ENCODE peak calls at places on chromosomes 3 and 15, in six cellular contexts. Y is HFFc6, C is body of pancreas, F is OCI-LY7, X is tibial artery, D is progenitor cell of endocrine pancreas. T is an unnamed sample.

GRCh38 chr15:49060710-49061483 is 14.7 kb upstream of the SECISBP2L start:
- DNase-seq in Y (peak), C (no peak), F (no peak), X (no peak), D (no peak), T (no peak)

GRCh38 chr3:23341147-23341838 is 138.2 kb downstream of the UBE2E2 start:
- DNase-seq in Y (no peak), C (no peak), F (peak), X (no peak), D (no peak), T (no peak)

GRCh38 chr3:14836049-14836468 is 17.3 kb downstream of the FGD5 start:
- DNase-seq in Y (no peak), C (peak), F (no peak), X (peak), D (no peak), T (no peak)

GRCh38 chr3:12049675-12050074 is 45.5 kb downstream of the SYN2 start:
- DNase-seq in Y (no peak), C (no peak), F (no peak), X (no peak), D (no peak), T (no peak)

GRCh38 chr3:31361391-31362273 is 171.1 kb upstream of the STT3B start:
- DNase-seq in Y (peak), C (no peak), F (no peak), X (no peak), D (no peak), T (no peak)

GRCh38 chr3:37466660-37467359 is 292.4 kb upstream of the LRRFIP2 start:
- DNase-seq in Y (no peak), C (no peak), F (no peak), X (peak), D (no peak), T (no peak)

GRCh38 chr3:56762718-56763117 is 39.0 kb downstream of the ARHGEF3 start:
- DNase-seq in Y (no peak), C (no peak), F (no peak), X (no peak), D (no peak), T (no peak)

GRCh38 chr3:158791259-158791920 is 10.5 kb upstream of the MFSD1 start:
- DNase-seq in Y (peak), C (no peak), F (peak), X (no peak), D (no peak), T (no peak)

GRCh38 chr3:101381809-101382208 is 61.4 kb upstream of the IMPG2 start:
- DNase-seq in Y (peak), C (no peak), F (peak), X (no peak), D (no peak), T (no peak)

GRCh38 chr3:37741644-37742043 is 120.0 kb upstream of the CTDSPL start:
- DNase-seq in Y (no peak), C (peak), F (peak), X (peak), D (no peak), T (peak)

GRCh38 chr3:153601422-153601853 is 439.4 kb downstream of the RAP2B start:
- DNase-seq in Y (no peak), C (no peak), F (no peak), X (no peak), D (no peak), T (no peak)

GRCh38 chr15:47367991-47368390 is 349.3 kb upstream of the SEMA6D start:
- DNase-seq in Y (no peak), C (no peak), F (no peak), X (no peak), D (no peak), T (no peak)

GRCh38 chr3:123476967-123477750 is 28.3 kb upstream of the ADCY5 start:
- DNase-seq in Y (no peak), C (no peak), F (no peak), X (no peak), D (no peak), T (peak)

GRCh38 chr3:69871256-69871655 is 128.3 kb upstream of the SAMMSON start:
- DNase-seq in Y (no peak), C (no peak), F (no peak), X (no peak), D (no peak), T (no peak)

GRCh38 chr3:71491141-71491752 is 92.3 kb downstream of the FOXP1 start:
- DNase-seq in Y (no peak), C (no peak), F (no peak), X (no peak), D (no peak), T (no peak)

GRCh38 chr3:133213942-133214341 is 175.8 kb downstream of the TMEM108 start:
- DNase-seq in Y (no peak), C (no peak), F (no peak), X (no peak), D (no peak), T (no peak)

GRCh38 chr3:67044295-67044694 is 46.2 kb downstream of the KBTBD8 start:
- DNase-seq in Y (no peak), C (no peak), F (no peak), X (no peak), D (no peak), T (no peak)

GRCh38 chr15:89119489-89120478 is 31.5 kb downstream of the ABHD2 start:
- DNase-seq in Y (no peak), C (peak), F (no peak), X (peak), D (no peak), T (no peak)

GRCh38 chr15:38130739-38131498 is 121.7 kb upstream of the SPRED1 start:
- DNase-seq in Y (peak), C (peak), F (peak), X (peak), D (no peak), T (no peak)

GRCh38 chr15:93202405-93202804 is 113.4 kb upstream of the RGMA start:
- DNase-seq in Y (no peak), C (no peak), F (no peak), X (no peak), D (no peak), T (no peak)

GRCh38 chr15:71133734-71134464 is 18.6 kb downstream of the THSD4 start:
- DNase-seq in Y (no peak), C (peak), F (no peak), X (no peak), D (no peak), T (no peak)

GRCh38 chr3:71658131-71658530 is 67.1 kb downstream of the EIF4E3 start:
- DNase-seq in Y (no peak), C (peak), F (no peak), X (peak), D (no peak), T (no peak)

GRCh38 chr3:51963951-51964451 is 3.3 kb downstream of the PCBP4 start:
- DNase-seq in Y (no peak), C (no peak), F (no peak), X (no peak), D (no peak), T (no peak)

GRCh38 chr3:122915300-122916055 is 112.1 kb downstream of the SEMA5B start:
- DNase-seq in Y (no peak), C (no peak), F (no peak), X (no peak), D (no peak), T (peak)

GRCh38 chr15:40493089-40493840 is 22.5 kb downstream of the CHST14 start:
- DNase-seq in Y (no peak), C (no peak), F (no peak), X (no peak), D (no peak), T (no peak)

GRCh38 chr15:43126358-43126757 is 7.0 kb upstream of the TMEM62 start:
- DNase-seq in Y (no peak), C (no peak), F (no peak), X (no peak), D (no peak), T (no peak)

GRCh38 chr3:139657434-139657833 is 20.3 kb downstream of the NMNAT3 start:
- DNase-seq in Y (no peak), C (no peak), F (no peak), X (no peak), D (no peak), T (no peak)

GRCh38 chr15:79283252-79284048 is 928 bp downstream of the ANKRD34C start:
- DNase-seq in Y (no peak), C (peak), F (no peak), X (no peak), D (peak), T (no peak)

GRCh38 chr15:95262866-95263564 is 1031.7 kb downstream of the MCTP2 start:
- DNase-seq in Y (peak), C (no peak), F (no peak), X (no peak), D (no peak), T (no peak)

GRCh38 chr15:39181901-39182300 is 399.0 kb upstream of the THBS1 start:
- DNase-seq in Y (peak), C (no peak), F (no peak), X (no peak), D (no peak), T (no peak)

GRCh38 chr15:70186152-70186551 is 88.4 kb upstream of the TLE3 start:
- DNase-seq in Y (no peak), C (no peak), F (no peak), X (no peak), D (no peak), T (peak)

GRCh38 chr3:118974356-118975097 is 60.1 kb downstream of the IGSF11 start:
- DNase-seq in Y (no peak), C (no peak), F (no peak), X (no peak), D (no peak), T (no peak)

GRCh38 chr3:110419096-110419495 is 652.5 kb upstream of the NECTIN3 start:
- DNase-seq in Y (no peak), C (no peak), F (no peak), X (no peak), D (no peak), T (no peak)

GRCh38 chr3:178203152-178203551 is 333.1 kb upstream of the KCNMB2 start:
- DNase-seq in Y (peak), C (no peak), F (no peak), X (peak), D (no peak), T (no peak)

GRCh38 chr15:92079047-92079446 is 225.5 kb downstream of the SLCO3A1 start:
- DNase-seq in Y (no peak), C (no peak), F (peak), X (no peak), D (no peak), T (no peak)

GRCh38 chr3:100076544-100077529 is 37.5 kb downstream of the FILIP1L start:
- DNase-seq in Y (no peak), C (no peak), F (no peak), X (no peak), D (no peak), T (no peak)

GRCh38 chr3:129688310-129688895 is 81.9 kb upstream of the PLXND1 start:
- DNase-seq in Y (no peak), C (peak), F (no peak), X (peak), D (no peak), T (no peak)

GRCh38 chr3:20809356-20809755 is 623.4 kb upstream of the SGO1 start:
- DNase-seq in Y (no peak), C (no peak), F (no peak), X (no peak), D (no peak), T (no peak)

GRCh38 chr3:32421991-32422859 is 30.6 kb downstream of the CMTM7 start:
- DNase-seq in Y (peak), C (peak), F (no peak), X (peak), D (no peak), T (peak)

DNA sequence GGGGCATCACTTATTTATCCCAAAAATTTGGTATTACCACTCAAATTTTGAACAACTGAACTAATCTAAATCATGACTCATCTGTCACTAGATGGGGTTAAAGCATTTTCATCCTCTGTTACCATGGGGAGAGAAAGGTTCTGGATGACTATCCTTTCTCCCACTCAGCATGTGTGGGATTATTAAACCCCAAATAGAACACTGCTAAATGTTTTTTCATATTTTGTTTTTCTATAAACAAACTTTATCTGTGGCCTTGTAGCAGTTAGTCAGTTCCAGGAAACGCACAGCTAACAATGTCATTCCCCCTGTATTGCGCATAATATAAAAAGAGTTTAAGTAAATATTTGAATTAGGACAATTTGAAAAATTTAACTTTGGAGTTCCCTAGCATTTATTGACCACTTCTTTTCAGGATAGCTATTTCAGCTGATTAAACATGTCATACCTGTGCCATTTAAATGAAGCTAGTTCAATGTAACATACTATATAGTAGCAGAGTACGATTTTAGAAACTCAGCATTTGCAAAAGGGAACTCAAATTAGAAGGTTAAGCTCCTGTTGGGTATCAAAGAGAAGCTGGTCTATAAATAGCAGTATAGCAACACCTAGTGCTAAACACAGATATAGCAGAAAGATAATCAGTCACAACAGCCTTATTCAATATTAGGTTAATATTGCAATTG is 9.2 kb upstream of the TMEM212 start:
- DNase-seq in Y (peak), C (no peak), F (peak), X (no peak), D (no peak), T (no peak)
- TF ChIP-seq CTCF in Y (peak), C (peak), F (peak), X (peak), D (peak), T (peak)

GRCh38 chr15:25136119-25136518 is 181.3 kb downstream of the SNRPN start:
- DNase-seq in Y (no peak), C (no peak), F (peak), X (no peak), D (no peak), T (no peak)

GRCh38 chr15:25137013-25137412 is 182.2 kb downstream of the SNRPN start:
- DNase-seq in Y (no peak), C (no peak), F (no peak), X (no peak), D (no peak), T (no peak)

GRCh38 chr15:25133804-25134203 is 179.0 kb downstream of the SNRPN start:
- DNase-seq in Y (no peak), C (no peak), F (no peak), X (no peak), D (no peak), T (no peak)

GRCh38 chr15:25134546-25134945 is 179.8 kb downstream of the SNRPN start:
- DNase-seq in Y (no peak), C (no peak), F (no peak), X (no peak), D (no peak), T (no peak)
- TF ChIP-seq CTCF in Y (peak), C (no peak), F (peak), X (no peak), D (peak), T (no peak)

GRCh38 chr15:81813215-81813614 is 232.6 kb downstream of the MEX3B start:
- DNase-seq in Y (peak), C (no peak), F (no peak), X (no peak), D (no peak), T (no peak)

GRCh38 chr15:81814882-81815455 is 230.8 kb downstream of the MEX3B start:
- DNase-seq in Y (no peak), C (no peak), F (no peak), X (no peak), D (no peak), T (peak)

DNA sequence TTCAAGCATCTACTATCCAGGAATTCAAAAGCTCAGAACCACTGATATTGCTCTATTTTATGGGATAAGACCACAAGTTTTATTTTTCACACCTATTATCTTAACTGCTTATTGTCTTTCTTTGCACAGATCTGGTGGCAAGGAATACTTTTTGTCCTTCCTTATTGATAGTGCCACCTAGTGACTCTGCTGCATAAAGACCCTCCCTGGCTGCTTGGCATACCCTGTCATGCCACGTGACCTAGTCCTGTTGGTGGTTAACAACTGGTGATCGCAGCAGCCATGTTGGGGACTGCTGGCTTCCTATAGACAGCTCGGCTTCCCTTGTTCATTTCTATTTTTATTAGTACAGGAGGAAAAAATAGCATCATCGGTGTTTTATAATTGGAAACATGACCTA is 236.3 kb downstream of the MEX3B start:
- DNase-seq in Y (no peak), C (no peak), F (peak), X (no peak), D (no peak), T (no peak)
- TF ChIP-seq CTCF in Y (peak), C (no peak), F (peak), X (no peak), D (peak), T (no peak)

GRCh38 chr3:117306299-117306698 is 596.7 kb downstream of the TUSC7 start:
- DNase-seq in Y (no peak), C (no peak), F (no peak), X (no peak), D (no peak), T (no peak)

GRCh38 chr3:117298273-117298672 is 588.7 kb downstream of the TUSC7 start:
- DNase-seq in Y (no peak), C (no peak), F (no peak), X (no peak), D (no peak), T (no peak)

GRCh38 chr3:117302448-117302847 is 592.9 kb downstream of the TUSC7 start:
- DNase-seq in Y (no peak), C (no peak), F (no peak), X (no peak), D (no peak), T (no peak)

GRCh38 chr3:117304681-117305080 is 595.1 kb downstream of the TUSC7 start:
- DNase-seq in Y (no peak), C (no peak), F (no peak), X (no peak), D (no peak), T (no peak)

GRCh38 chr3:117303446-117303845 is 593.9 kb downstream of the TUSC7 start:
- DNase-seq in Y (no peak), C (no peak), F (no peak), X (no peak), D (no peak), T (no peak)
- TF ChIP-seq CTCF in Y (no peak), C (no peak), F (no peak), X (no peak), D (no peak), T (no peak)

GRCh38 chr3:126766653-126767052 is 62.6 kb downstream of the CHCHD6 start:
- DNase-seq in Y (no peak), C (no peak), F (no peak), X (no peak), D (no peak), T (no peak)

GRCh38 chr3:126768903-126769302 is 64.9 kb downstream of the CHCHD6 start:
- DNase-seq in Y (no peak), C (no peak), F (no peak), X (no peak), D (no peak), T (no peak)

GRCh38 chr3:126770096-126770495 is 66.1 kb downstream of the CHCHD6 start:
- DNase-seq in Y (no peak), C (no peak), F (no peak), X (no peak), D (no peak), T (no peak)

GRCh38 chr3:126763035-126763434 is 59.0 kb downstream of the CHCHD6 start:
- DNase-seq in Y (no peak), C (no peak), F (no peak), X (no peak), D (no peak), T (no peak)

GRCh38 chr3:126765187-126766069 is 61.4 kb downstream of the CHCHD6 start:
- DNase-seq in Y (no peak), C (no peak), F (no peak), X (no peak), D (no peak), T (no peak)
- TF ChIP-seq CTCF in Y (no peak), C (no peak), F (no peak), X (no peak), D (no peak), T (no peak)

GRCh38 chr3:174524203-174524602 is 334.9 kb upstream of the NAALADL2 start:
- DNase-seq in Y (no peak), C (no peak), F (no peak), X (no peak), D (no peak), T (no peak)
- TF ChIP-seq CTCF in Y (no peak), C (no peak), F (no peak), X (no peak), D (no peak), T (no peak)

DNA sequence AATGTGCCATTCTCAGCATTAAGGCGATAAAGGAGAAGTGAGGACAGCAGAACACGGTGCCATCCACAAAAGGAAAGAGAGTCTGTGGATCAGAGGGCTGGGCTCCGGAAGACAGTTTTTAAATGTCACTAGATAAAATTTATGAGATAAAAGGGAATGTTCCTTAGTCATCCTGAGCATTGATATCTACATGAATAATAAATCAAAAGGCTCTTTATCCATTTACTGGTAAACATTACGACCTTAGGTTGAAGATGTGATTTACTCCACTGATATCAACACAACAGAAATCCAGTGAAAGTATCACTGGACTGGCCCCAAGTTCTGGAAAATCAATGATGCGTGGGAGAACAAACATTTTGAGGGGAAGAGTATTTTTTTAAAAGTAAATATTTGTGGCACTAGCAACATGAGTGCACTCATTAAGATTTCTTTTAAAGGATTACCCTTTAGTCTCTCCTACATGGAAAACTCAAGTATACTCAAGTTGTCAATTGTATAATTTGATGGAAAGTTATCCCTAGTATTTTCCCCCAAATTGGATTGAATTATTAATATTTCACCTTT is 554.6 kb downstream of the FHIT start:
- DNase-seq in Y (no peak), C (no peak), F (no peak), X (no peak), D (no peak), T (no peak)
- TF ChIP-seq CTCF in Y (no peak), C (no peak), F (no peak), X (no peak), D (no peak), T (no peak)

T was measured in spleen.